ENCODE peak calls at places on chromosome 14, in ten cellular contexts. G, D, X, S, M, E, Y, K, W and N are unnamed samples.

GRCh38 chr14:104378636-104379225 is 200.8 kb upstream of the C14orf180 start:
- DNase-seq in E (no peak), S (no peak), G (peak), X (no peak), M (no peak), Y (no peak), W (no peak), D (no peak), K (no peak), N (no peak)

GRCh38 chr14:79136437-79137430 is 966.6 kb downstream of the NRXN3 start:
- DNase-seq in S (no peak), X (no peak), K (no peak), D (no peak), G (no peak), E (no peak), M (no peak), W (no peak), Y (no peak), N (no peak)

GRCh38 chr14:91980157-91980556 is 32.7 kb upstream of the FBLN5 start:
- DNase-seq in E (peak), M (no peak), G (no peak), D (no peak), S (no peak), W (no peak), Y (no peak), X (no peak), K (no peak), N (no peak)

GRCh38 chr14:64502476-64503183 is 1.0 kb downstream of the ZBTB25 start:
- DNase-seq in W (no peak), G (no peak), X (no peak), K (peak), D (peak), M (peak), E (no peak), Y (no peak), S (peak), N (no peak)

GRCh38 chr14:30541318-30541717 is 17.6 kb upstream of the G2E3 start:
- DNase-seq in Y (no peak), G (no peak), D (no peak), W (no peak), M (no peak), E (no peak), X (no peak), S (no peak), K (no peak), N (no peak)

GRCh38 chr14:90239139-90239538 is 17.2 kb upstream of the PSMC1 start:
- DNase-seq in X (no peak), K (no peak), M (no peak), E (no peak), D (peak), S (peak), W (no peak), Y (no peak), G (no peak), N (no peak)

GRCh38 chr14:45400509-45400908 is 147.5 kb upstream of the MIS18BP1 start:
- DNase-seq in G (no peak), K (no peak), M (no peak), W (no peak), D (no peak), E (no peak), Y (no peak), X (no peak), S (no peak), N (no peak)

GRCh38 chr14:20799955-20800544 is 2.6 kb downstream of the RNASE1 start:
- DNase-seq in W (peak), X (no peak), Y (no peak), G (no peak), M (no peak), S (no peak), K (no peak), E (no peak), D (no peak), N (no peak)

GRCh38 chr14:56555921-56556570 is 23.6 kb upstream of the TMEM260 start:
- DNase-seq in E (no peak), D (no peak), G (no peak), Y (no peak), S (peak), W (peak), X (peak), K (no peak), M (no peak), N (no peak)

GRCh38 chr14:51846631-51847488 is 13.6 kb upstream of the GNG2 start:
- DNase-seq in K (peak), S (peak), X (no peak), M (peak), Y (peak), D (peak), E (no peak), W (no peak), G (no peak), N (peak)